ENCODE peak calls at places on chromosome 12, in nine cellular contexts. One of them, this sample, is unnamed.

GRCh38 chr12:14756331-14757143 is 46.7 kb downstream of the WBP11 start:
- DNase-seq in stimulated activated CD4-positive, alpha-beta T cell treated with anti-CD3 and anti-CD28 coated beads, Interleukin-4, amount 100 ng/mL, for 4 hours: no peak
- DNase-seq in hepatocyte: peak; percentile 82
- DNase-seq in naive thymus-derived CD8-positive, alpha-beta T cell: no peak
- DNase-seq in H1: peak; percentile 62
- DNase-seq in amniotic stem cell: no peak
- DNase-seq in NCI-H187 treated with DMSO at 0.1 percent for 48 hours: no peak
- DNase-seq in prostate gland: no peak
- DNase-seq in Ammon's horn: no peak
- DNase-seq in this sample: no peak

GRCh38 chr12:98456583-98457573 is 58.5 kb upstream of the TMPO start:
- DNase-seq in NCI-H187 treated with DMSO at 0.1 percent for 48 hours: no peak
- DNase-seq in hepatocyte: peak; percentile 79
- DNase-seq in H1: peak; percentile 75
- DNase-seq in naive thymus-derived CD8-positive, alpha-beta T cell: no peak
- DNase-seq in amniotic stem cell: no peak
- DNase-seq in prostate gland: peak; percentile 6
- DNase-seq in Ammon's horn: peak; percentile 24
- DNase-seq in stimulated activated CD4-positive, alpha-beta T cell treated with anti-CD3 and anti-CD28 coated beads, Interleukin-4, amount 100 ng/mL, for 4 hours: peak; percentile 6
- DNase-seq in this sample: peak; percentile 46

GRCh38 chr12:111685322-111685810 is 390 bp downstream of the BRAP start:
- DNase-seq in NCI-H187 treated with DMSO at 0.1 percent for 48 hours: no peak
- DNase-seq in prostate gland: no peak
- DNase-seq in naive thymus-derived CD8-positive, alpha-beta T cell: no peak
- DNase-seq in H1: no peak
- DNase-seq in stimulated activated CD4-positive, alpha-beta T cell treated with anti-CD3 and anti-CD28 coated beads, Interleukin-4, amount 100 ng/mL, for 4 hours: no peak
- DNase-seq in hepatocyte: peak; percentile 54
- DNase-seq in Ammon's horn: no peak
- DNase-seq in amniotic stem cell: no peak
- DNase-seq in this sample: no peak

GRCh38 chr12:71070416-71071155 is 87.2 kb downstream of the TSPAN8 start:
- DNase-seq in NCI-H187 treated with DMSO at 0.1 percent for 48 hours: no peak
- DNase-seq in prostate gland: no peak
- DNase-seq in amniotic stem cell: no peak
- DNase-seq in Ammon's horn: peak; percentile 36
- DNase-seq in H1: no peak
- DNase-seq in hepatocyte: no peak
- DNase-seq in naive thymus-derived CD8-positive, alpha-beta T cell: no peak
- DNase-seq in stimulated activated CD4-positive, alpha-beta T cell treated with anti-CD3 and anti-CD28 coated beads, Interleukin-4, amount 100 ng/mL, for 4 hours: no peak
- DNase-seq in this sample: no peak

GRCh38 chr12:103771466-103771865 is 69.6 kb downstream of the NT5DC3 start:
- DNase-seq in naive thymus-derived CD8-positive, alpha-beta T cell: no peak
- DNase-seq in hepatocyte: peak; percentile 49
- DNase-seq in H1: peak; percentile 76
- DNase-seq in Ammon's horn: peak; percentile 35
- DNase-seq in stimulated activated CD4-positive, alpha-beta T cell treated with anti-CD3 and anti-CD28 coated beads, Interleukin-4, amount 100 ng/mL, for 4 hours: no peak
- DNase-seq in amniotic stem cell: no peak
- DNase-seq in NCI-H187 treated with DMSO at 0.1 percent for 48 hours: no peak
- DNase-seq in prostate gland: no peak
- DNase-seq in this sample: peak; percentile 43

GRCh38 chr12:116722245-116722644 is 15.6 kb downstream of the SPRING1 start:
- DNase-seq in amniotic stem cell: no peak
- DNase-seq in hepatocyte: no peak
- DNase-seq in H1: no peak
- DNase-seq in naive thymus-derived CD8-positive, alpha-beta T cell: no peak
- DNase-seq in prostate gland: no peak
- DNase-seq in Ammon's horn: no peak
- DNase-seq in NCI-H187 treated with DMSO at 0.1 percent for 48 hours: no peak
- DNase-seq in stimulated activated CD4-positive, alpha-beta T cell treated with anti-CD3 and anti-CD28 coated beads, Interleukin-4, amount 100 ng/mL, for 4 hours: no peak
- DNase-seq in this sample: no peak

GRCh38 chr12:52873832-52874572 is 25.2 kb upstream of the KRT78 start:
- DNase-seq in amniotic stem cell: peak; percentile 79
- DNase-seq in prostate gland: peak; percentile 89
- DNase-seq in stimulated activated CD4-positive, alpha-beta T cell treated with anti-CD3 and anti-CD28 coated beads, Interleukin-4, amount 100 ng/mL, for 4 hours: peak; percentile 57
- DNase-seq in Ammon's horn: peak; percentile 30
- DNase-seq in NCI-H187 treated with DMSO at 0.1 percent for 48 hours: no peak
- DNase-seq in hepatocyte: peak; percentile 96
- DNase-seq in H1: peak; percentile 59
- DNase-seq in naive thymus-derived CD8-positive, alpha-beta T cell: peak; percentile 61
- DNase-seq in this sample: peak; percentile 97

GRCh38 chr12:50740307-50740706 is 23.6 kb upstream of the ATF1 start:
- DNase-seq in H1: no peak
- DNase-seq in NCI-H187 treated with DMSO at 0.1 percent for 48 hours: no peak
- DNase-seq in stimulated activated CD4-positive, alpha-beta T cell treated with anti-CD3 and anti-CD28 coated beads, Interleukin-4, amount 100 ng/mL, for 4 hours: no peak
- DNase-seq in naive thymus-derived CD8-positive, alpha-beta T cell: no peak
- DNase-seq in hepatocyte: no peak
- DNase-seq in Ammon's horn: no peak
- DNase-seq in prostate gland: no peak
- DNase-seq in amniotic stem cell: no peak
- DNase-seq in this sample: no peak

GRCh38 chr12:63802012-63802608 is 22.4 kb downstream of the RXYLT1 start:
- DNase-seq in H1: no peak
- DNase-seq in amniotic stem cell: no peak
- DNase-seq in Ammon's horn: peak; percentile 32
- DNase-seq in NCI-H187 treated with DMSO at 0.1 percent for 48 hours: no peak
- DNase-seq in hepatocyte: peak; percentile 28
- DNase-seq in prostate gland: no peak
- DNase-seq in naive thymus-derived CD8-positive, alpha-beta T cell: no peak
- DNase-seq in stimulated activated CD4-positive, alpha-beta T cell treated with anti-CD3 and anti-CD28 coated beads, Interleukin-4, amount 100 ng/mL, for 4 hours: no peak
- DNase-seq in this sample: no peak

GRCh38 chr12:121580959-121581680 is at the start of gene KDM2B:
- DNase-seq in NCI-H187 treated with DMSO at 0.1 percent for 48 hours: no peak
- DNase-seq in H1: peak; percentile 59
- DNase-seq in hepatocyte: peak; percentile 50
- DNase-seq in prostate gland: peak; percentile 9
- DNase-seq in naive thymus-derived CD8-positive, alpha-beta T cell: peak; percentile 13
- DNase-seq in amniotic stem cell: no peak
- DNase-seq in Ammon's horn: peak; percentile 63
- DNase-seq in stimulated activated CD4-positive, alpha-beta T cell treated with anti-CD3 and anti-CD28 coated beads, Interleukin-4, amount 100 ng/mL, for 4 hours: no peak
- DNase-seq in this sample: no peak

GRCh38 chr12:104358353-104359003 is 54.9 kb downstream of the EID3 start:
- DNase-seq in Ammon's horn: peak; percentile 69
- DNase-seq in naive thymus-derived CD8-positive, alpha-beta T cell: peak; percentile 56
- DNase-seq in hepatocyte: peak; percentile 72
- DNase-seq in stimulated activated CD4-positive, alpha-beta T cell treated with anti-CD3 and anti-CD28 coated beads, Interleukin-4, amount 100 ng/mL, for 4 hours: peak; percentile 63
- DNase-seq in prostate gland: peak; percentile 55
- DNase-seq in H1: peak; percentile 74
- DNase-seq in NCI-H187 treated with DMSO at 0.1 percent for 48 hours: no peak
- DNase-seq in amniotic stem cell: no peak
- DNase-seq in this sample: peak; percentile 33

GRCh38 chr12:42568952-42569916 is 20.3 kb downstream of the PRICKLE1 start:
- DNase-seq in H1: no peak
- DNase-seq in naive thymus-derived CD8-positive, alpha-beta T cell: no peak
- DNase-seq in hepatocyte: peak; percentile 63
- DNase-seq in Ammon's horn: peak; percentile 49
- DNase-seq in NCI-H187 treated with DMSO at 0.1 percent for 48 hours: peak; percentile 47
- DNase-seq in prostate gland: no peak
- DNase-seq in amniotic stem cell: peak; percentile 29
- DNase-seq in stimulated activated CD4-positive, alpha-beta T cell treated with anti-CD3 and anti-CD28 coated beads, Interleukin-4, amount 100 ng/mL, for 4 hours: no peak
- DNase-seq in this sample: peak; percentile 48

GRCh38 chr12:49987620-49988303 is 15.0 kb downstream of the AQP6 start:
- DNase-seq in hepatocyte: no peak
- DNase-seq in naive thymus-derived CD8-positive, alpha-beta T cell: no peak
- DNase-seq in H1: no peak
- DNase-seq in NCI-H187 treated with DMSO at 0.1 percent for 48 hours: no peak
- DNase-seq in Ammon's horn: peak; percentile 27
- DNase-seq in stimulated activated CD4-positive, alpha-beta T cell treated with anti-CD3 and anti-CD28 coated beads, Interleukin-4, amount 100 ng/mL, for 4 hours: no peak
- DNase-seq in amniotic stem cell: no peak
- DNase-seq in prostate gland: no peak
- DNase-seq in this sample: no peak

GRCh38 chr12:117311-117710 is 50.7 kb downstream of the IQSEC3 start:
- DNase-seq in H1: no peak
- DNase-seq in stimulated activated CD4-positive, alpha-beta T cell treated with anti-CD3 and anti-CD28 coated beads, Interleukin-4, amount 100 ng/mL, for 4 hours: no peak
- DNase-seq in hepatocyte: no peak
- DNase-seq in Ammon's horn: no peak
- DNase-seq in amniotic stem cell: no peak
- DNase-seq in NCI-H187 treated with DMSO at 0.1 percent for 48 hours: no peak
- DNase-seq in prostate gland: no peak
- DNase-seq in naive thymus-derived CD8-positive, alpha-beta T cell: no peak
- DNase-seq in this sample: no peak

GRCh38 chr12:40105515-40106201 is at the start of gene SLC2A13:
- DNase-seq in Ammon's horn: peak; percentile 87
- DNase-seq in H1: peak; percentile 86
- DNase-seq in amniotic stem cell: peak; percentile 29
- DNase-seq in NCI-H187 treated with DMSO at 0.1 percent for 48 hours: no peak
- DNase-seq in prostate gland: peak; percentile 68
- DNase-seq in naive thymus-derived CD8-positive, alpha-beta T cell: peak; percentile 78
- DNase-seq in stimulated activated CD4-positive, alpha-beta T cell treated with anti-CD3 and anti-CD28 coated beads, Interleukin-4, amount 100 ng/mL, for 4 hours: peak; percentile 72
- DNase-seq in hepatocyte: peak; percentile 93
- DNase-seq in this sample: peak; percentile 46

GRCh38 chr12:23127701-23128100 is 502.7 kb downstream of the ETNK1 start:
- DNase-seq in NCI-H187 treated with DMSO at 0.1 percent for 48 hours: no peak
- DNase-seq in H1: no peak
- DNase-seq in Ammon's horn: no peak
- DNase-seq in amniotic stem cell: no peak
- DNase-seq in hepatocyte: no peak
- DNase-seq in stimulated activated CD4-positive, alpha-beta T cell treated with anti-CD3 and anti-CD28 coated beads, Interleukin-4, amount 100 ng/mL, for 4 hours: no peak
- DNase-seq in naive thymus-derived CD8-positive, alpha-beta T cell: no peak
- DNase-seq in prostate gland: no peak
- DNase-seq in this sample: no peak

GRCh38 chr12:24404086-24404815 is 454.8 kb upstream of the SOX5 start:
- DNase-seq in amniotic stem cell: no peak
- DNase-seq in NCI-H187 treated with DMSO at 0.1 percent for 48 hours: no peak
- DNase-seq in stimulated activated CD4-positive, alpha-beta T cell treated with anti-CD3 and anti-CD28 coated beads, Interleukin-4, amount 100 ng/mL, for 4 hours: no peak
- DNase-seq in naive thymus-derived CD8-positive, alpha-beta T cell: no peak
- DNase-seq in prostate gland: no peak
- DNase-seq in hepatocyte: no peak
- DNase-seq in H1: no peak
- DNase-seq in Ammon's horn: no peak
- DNase-seq in this sample: peak; percentile 50